ENCODE peak calls at places on chromosomes 3 and 15, in four cellular contexts. K is GM18507; Z is activated CD8-positive, alpha-beta memory T cell treated with anti-CD3 and anti-CD28 coated beads for 48 hours; V is DMS153. D is an unnamed sample.

GRCh38 chr3:9214599-9214998 is 34.8 kb downstream of the SRGAP3 start:
- DNase-seq in Z (no peak), K (no peak), V (no peak), D (no peak)

GRCh38 chr3:13111173-13111873 is 38.1 kb upstream of the IQSEC1 start:
- DNase-seq in Z (no peak), K (no peak), V (no peak), D (no peak)

GRCh38 chr15:41804920-41805666 is 22.8 kb upstream of the JMJD7 start:
- DNase-seq in Z (no peak), V (no peak), K (no peak), D (no peak)

GRCh38 chr3:48989796-48990635 is at the start of gene P4HTM:
- DNase-seq in V (no peak), Z (peak), K (peak), D (peak)

GRCh38 chr15:71397377-71397776 is 282.1 kb downstream of the THSD4 start:
- DNase-seq in V (no peak), Z (no peak), K (no peak), D (no peak)

GRCh38 chr3:131072845-131073244 is 46.2 kb downstream of the NEK11 start:
- DNase-seq in K (no peak), V (no peak), Z (no peak), D (peak)

GRCh38 chr15:45604321-45604720 is 17.1 kb downstream of the BLOC1S6 start:
- DNase-seq in V (no peak), Z (no peak), K (no peak), D (no peak)

GRCh38 chr15:28995721-28996120 is 109.9 kb downstream of the APBA2 start:
- DNase-seq in V (no peak), K (no peak), Z (no peak), D (no peak)

GRCh38 chr3:138078901-138079344 is 36.5 kb downstream of the DZIP1L start:
- DNase-seq in K (no peak), Z (no peak), V (no peak), D (no peak)

GRCh38 chr3:45507820-45508317 is 86.7 kb upstream of the LIMD1 start:
- DNase-seq in V (no peak), K (no peak), Z (no peak), D (no peak)

GRCh38 chr15:98980899-98981228 is 26.7 kb downstream of the PGPEP1L start:
- DNase-seq in Z (no peak), K (no peak), V (no peak), D (no peak)

GRCh38 chr3:159919873-159920272 is 68.8 kb upstream of the IL12A start:
- DNase-seq in V (no peak), Z (no peak), K (no peak), D (no peak)

GRCh38 chr3:29693863-29694262 is 413.0 kb downstream of the RBMS3 start:
- DNase-seq in V (no peak), Z (no peak), K (no peak), D (no peak)

GRCh38 chr3:119255214-119255613 is 14.5 kb upstream of the B4GALT4 start:
- DNase-seq in V (no peak), Z (no peak), K (no peak), D (no peak)

GRCh38 chr3:164458986-164459385 is 619.3 kb downstream of the SI start:
- DNase-seq in Z (no peak), V (no peak), K (no peak), D (no peak)

GRCh38 chr3:128081846-128082245 is 29.6 kb downstream of the SEC61A1 start:
- DNase-seq in Z (no peak), V (no peak), K (no peak), D (no peak)

GRCh38 chr15:38176155-38176554 is 76.5 kb upstream of the SPRED1 start:
- DNase-seq in Z (no peak), K (peak), V (no peak), D (no peak)

GRCh38 chr3:98966862-98967554 is 65.5 kb upstream of the DCBLD2 start:
- DNase-seq in K (no peak), V (no peak), Z (no peak), D (no peak)

GRCh38 chr15:33083232-33084006 is 111.1 kb downstream of the FMN1 start:
- DNase-seq in V (no peak), K (no peak), Z (no peak), D (no peak)

GRCh38 chr3:177554900-177555759 is 357.8 kb upstream of the TBL1XR1 start:
- DNase-seq in K (no peak), V (peak), Z (no peak), D (no peak)